ENCODE peak calls at places on chromosome 12, in ten cellular contexts. N is cardiac muscle cell, I is bronchial epithelial cell, J is prostate gland, L is ascending aorta, V is testis, Y is WTC11, P is heart left ventricle, A is neural progenitor cell, C is upper lobe of right lung. H is an unnamed sample.

GRCh38 chr12:51678086-51678724 is 87.2 kb downstream of the SCN8A start:
- DNase-seq in A (peak), C (no peak), N (peak), Y (peak), V (peak), I (peak), L (no peak), P (no peak), J (peak), H (peak)

GRCh38 chr12:46152456-46152855 is 116.4 kb downstream of the SLC38A1 start:
- DNase-seq in A (peak), P (no peak), J (no peak), V (no peak), C (no peak), L (no peak), N (no peak), I (no peak), Y (no peak), H (no peak)

GRCh38 chr12:124543052-124543590 is 24.3 kb downstream of the NCOR2 start:
- DNase-seq in N (no peak), A (no peak), P (no peak), I (no peak), C (no peak), V (no peak), L (no peak), J (no peak), Y (no peak), H (no peak)

GRCh38 chr12:54411398-54412241 is 7.4 kb downstream of the ITGA5 start:
- DNase-seq in L (peak), P (peak), V (no peak), Y (peak), N (no peak), A (no peak), J (no peak), C (peak), I (peak), H (peak)

GRCh38 chr12:94793191-94793595 is 142.8 kb upstream of the TMCC3 start:
- DNase-seq in C (no peak), N (no peak), Y (peak), V (no peak), I (peak), J (no peak), L (no peak), A (peak), P (no peak), H (peak)

GRCh38 chr12:124551268-124552144 is 15.9 kb downstream of the NCOR2 start:
- DNase-seq in I (peak), P (peak), L (peak), Y (peak), J (peak), V (peak), A (peak), N (peak), C (peak), H (peak)

GRCh38 chr12:97939141-97939540 is 476.5 kb downstream of the RMST start:
- DNase-seq in A (no peak), J (peak), I (peak), C (no peak), Y (no peak), N (no peak), V (no peak), L (no peak), P (no peak), H (no peak)

GRCh38 chr12:88577537-88577936 is 2.7 kb downstream of the KITLG start:
- DNase-seq in I (peak), C (no peak), A (no peak), V (no peak), N (peak), L (no peak), Y (no peak), P (no peak), J (no peak), H (peak)

GRCh38 chr12:76075448-76075847 is 9.0 kb downstream of the NAP1L1 start:
- DNase-seq in Y (no peak), N (no peak), C (no peak), I (no peak), P (no peak), J (no peak), L (no peak), A (no peak), V (no peak), H (no peak)

GRCh38 chr12:43285248-43285647 is 266.8 kb downstream of the ADAMTS20 start:
- DNase-seq in C (no peak), L (no peak), Y (no peak), J (no peak), V (no peak), I (peak), A (no peak), P (no peak), N (no peak), H (peak)

GRCh38 chr12:71503579-71504470 is 64.2 kb downstream of the LGR5 start:
- DNase-seq in I (no peak), Y (no peak), P (no peak), C (no peak), V (no peak), L (no peak), A (peak), J (no peak), N (no peak), H (no peak)

GRCh38 chr12:52246720-52247621 is 13.9 kb downstream of the KRT7 start:
- DNase-seq in P (no peak), J (peak), C (no peak), L (no peak), A (no peak), N (no peak), V (no peak), Y (no peak), I (no peak), H (no peak)

GRCh38 chr12:82019533-82019932 is 260.4 kb upstream of the PPFIA2 start:
- DNase-seq in I (peak), V (peak), L (no peak), C (no peak), J (no peak), A (peak), N (no peak), P (no peak), Y (no peak), H (no peak)

GRCh38 chr12:132775502-132776233 is 14.0 kb upstream of the ANKLE2 start:
- DNase-seq in L (no peak), P (no peak), A (no peak), Y (no peak), N (no peak), I (no peak), C (no peak), V (no peak), J (no peak), H (no peak)

GRCh38 chr12:111596985-111597730 is 2.0 kb downstream of the ATXN2 start:
- DNase-seq in N (peak), P (peak), L (no peak), C (peak), J (peak), I (peak), V (peak), A (peak), Y (peak), H (peak)

GRCh38 chr12:54958048-54958658 is 26.4 kb downstream of the TESPA1 start:
- DNase-seq in L (no peak), C (no peak), Y (peak), A (peak), V (peak), J (peak), N (peak), I (peak), P (peak), H (peak)

GRCh38 chr12:38544357-38545066 is 227.9 kb downstream of the ALG10B start:
- DNase-seq in L (no peak), Y (peak), J (no peak), P (no peak), N (no peak), A (peak), V (peak), I (no peak), C (no peak), H (no peak)

GRCh38 chr12:96141216-96141944 is 52.8 kb upstream of the ELK3 start:
- DNase-seq in C (no peak), N (no peak), L (no peak), V (no peak), I (no peak), P (no peak), A (no peak), Y (no peak), J (no peak), H (peak)

GRCh38 chr12:96190403-96191170 is 3.6 kb upstream of the ELK3 start:
- DNase-seq in Y (no peak), J (no peak), N (peak), V (no peak), I (peak), C (no peak), L (no peak), P (no peak), A (no peak), H (peak)

GRCh38 chr12:104517880-104518279 is 61.1 kb downstream of the CHST11 start:
- DNase-seq in C (no peak), J (no peak), I (no peak), V (no peak), A (no peak), P (no peak), Y (no peak), L (no peak), N (no peak), H (no peak)

GRCh38 chr12:80325167-80325959 is 118.7 kb upstream of the PTPRQ start:
- DNase-seq in J (no peak), N (peak), P (no peak), L (no peak), V (no peak), Y (no peak), A (no peak), C (no peak), I (no peak), H (peak)

GRCh38 chr12:25859976-25860375 is 98.5 kb upstream of the RASSF8 start:
- DNase-seq in L (no peak), V (no peak), P (no peak), A (no peak), I (no peak), C (no peak), N (no peak), Y (no peak), J (no peak), H (no peak)

GRCh38 chr12:40105265-40105514 is 691 bp downstream of the SLC2A13 start:
- DNase-seq in N (no peak), L (no peak), J (peak), I (peak), A (no peak), C (no peak), P (no peak), V (peak), Y (no peak), H (peak)

GRCh38 chr12:129203456-129203855 is 350.2 kb downstream of the GLT1D1 start:
- DNase-seq in A (no peak), V (no peak), N (no peak), I (no peak), Y (no peak), L (no peak), C (no peak), P (no peak), J (no peak), H (no peak)

GRCh38 chr12:52791271-52792184 is 4.4 kb downstream of the KRT3 start:
- DNase-seq in N (no peak), L (no peak), Y (no peak), A (no peak), I (no peak), P (no peak), C (peak), J (no peak), V (no peak), H (no peak)

GRCh38 chr12:78189656-78190055 is 359.0 kb downstream of the NAV3 start:
- DNase-seq in N (no peak), Y (no peak), A (no peak), L (no peak), P (no peak), I (no peak), V (no peak), C (no peak), J (no peak), H (no peak)

GRCh38 chr12:55743131-55743921 is 404 bp downstream of the GDF11 start:
- DNase-seq in Y (peak), N (peak), A (peak), V (peak), P (no peak), J (peak), L (no peak), I (peak), C (peak), H (peak)

GRCh38 chr12:89701606-89702206 is 6.9 kb downstream of the ATP2B1 start:
- DNase-seq in N (no peak), C (no peak), V (no peak), L (no peak), A (no peak), I (no peak), P (no peak), Y (no peak), J (no peak), H (no peak)

GRCh38 chr12:21697829-21698630 is 40.4 kb upstream of the LDHB start:
- DNase-seq in I (peak), A (peak), L (no peak), Y (no peak), C (no peak), N (peak), P (no peak), J (no peak), V (no peak), H (peak)

DNA sequence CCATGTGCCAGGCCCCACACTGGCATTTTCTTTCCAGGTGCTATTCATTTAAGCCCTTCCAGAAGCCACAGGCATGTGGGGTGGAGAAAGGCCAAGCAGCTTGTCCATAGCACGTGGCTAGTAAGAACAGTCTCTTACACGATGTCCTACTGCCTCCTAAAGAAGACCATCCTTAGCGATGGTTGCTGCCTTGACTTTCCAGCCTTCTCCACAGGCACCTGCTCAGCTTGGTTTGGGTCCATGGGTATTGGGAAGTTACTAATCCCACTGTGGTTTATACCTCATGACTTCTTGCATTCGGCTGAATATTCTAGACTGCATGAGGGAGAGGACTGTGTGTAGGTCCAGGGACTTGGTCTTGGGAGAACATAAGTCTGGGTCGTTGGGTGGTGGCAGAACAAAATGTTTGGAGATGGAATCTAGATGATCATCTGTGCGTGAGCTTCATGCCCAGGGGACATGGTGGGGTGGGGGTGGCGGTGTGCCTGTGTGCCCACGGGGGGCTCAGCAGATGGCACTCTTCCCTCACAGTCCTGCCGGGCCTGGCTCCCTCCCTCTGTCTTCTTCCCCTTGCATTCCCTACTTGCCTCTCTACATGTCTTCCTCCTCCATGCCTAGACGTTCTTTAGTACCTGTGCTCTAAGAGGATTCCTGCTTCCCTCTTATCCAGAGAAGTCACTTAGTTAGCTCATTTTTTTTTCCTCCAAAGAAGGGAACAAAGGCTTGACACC is 49.1 kb downstream of the NINJ2 start:
- DNase-seq in J (no peak), C (no peak), Y (peak), P (no peak), L (no peak), A (peak), I (no peak), V (peak), N (peak), H (no peak)
- TF ChIP-seq CTCF in J (no peak), C (peak), Y (no peak), P (no peak), L (peak), A (peak), I (peak), V (no peak), N (peak), H (peak)

DNA sequence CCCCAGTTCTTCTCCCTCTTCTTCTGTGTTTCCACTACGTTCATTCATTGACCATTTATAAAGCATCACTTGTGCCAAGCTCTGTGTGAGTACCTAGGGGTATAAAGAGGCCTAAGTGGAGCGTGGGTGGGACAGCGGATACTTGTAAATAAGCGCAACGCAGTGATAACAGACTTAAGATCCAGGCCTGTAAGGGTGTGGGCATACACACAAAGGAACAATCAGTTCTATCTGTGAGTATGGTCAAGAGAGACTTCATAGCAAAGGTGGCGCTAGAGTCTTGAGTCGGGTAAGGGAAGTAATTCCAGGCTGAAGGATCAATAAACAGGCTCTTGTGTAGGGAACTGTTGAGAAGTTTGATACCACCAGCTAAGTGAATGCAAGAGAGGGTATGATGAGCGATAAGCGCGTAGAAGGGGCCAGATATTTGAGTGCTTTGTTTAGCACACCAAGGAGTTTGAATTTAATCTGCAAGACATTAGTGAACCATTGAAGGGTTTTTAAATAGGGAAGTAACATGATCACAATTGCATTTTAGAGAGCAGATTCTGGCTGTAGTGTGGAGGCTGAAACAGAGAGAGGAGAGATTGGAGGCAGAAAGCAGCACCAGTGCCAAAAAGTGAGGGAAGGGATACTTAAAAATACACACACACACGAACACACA is 1.0 kb upstream of the GXYLT1 start:
- DNase-seq in V (no peak), C (no peak), L (no peak), A (peak), I (peak), N (peak), J (no peak), P (no peak), Y (no peak), H (peak)
- TF ChIP-seq CTCF in V (no peak), C (no peak), L (no peak), A (peak), I (no peak), N (no peak), J (no peak), P (no peak), Y (no peak), H (no peak)

GRCh38 chr12:63911336-63911735 is 66.8 kb downstream of the SRGAP1 start:
- DNase-seq in V (no peak), N (peak), P (no peak), Y (no peak), I (no peak), A (no peak), L (no peak), J (no peak), C (no peak), H (no peak)
- TF ChIP-seq CTCF in V (no peak), N (no peak), P (no peak), Y (no peak), I (no peak), A (no peak), L (no peak), J (no peak), C (no peak), H (no peak)

DNA sequence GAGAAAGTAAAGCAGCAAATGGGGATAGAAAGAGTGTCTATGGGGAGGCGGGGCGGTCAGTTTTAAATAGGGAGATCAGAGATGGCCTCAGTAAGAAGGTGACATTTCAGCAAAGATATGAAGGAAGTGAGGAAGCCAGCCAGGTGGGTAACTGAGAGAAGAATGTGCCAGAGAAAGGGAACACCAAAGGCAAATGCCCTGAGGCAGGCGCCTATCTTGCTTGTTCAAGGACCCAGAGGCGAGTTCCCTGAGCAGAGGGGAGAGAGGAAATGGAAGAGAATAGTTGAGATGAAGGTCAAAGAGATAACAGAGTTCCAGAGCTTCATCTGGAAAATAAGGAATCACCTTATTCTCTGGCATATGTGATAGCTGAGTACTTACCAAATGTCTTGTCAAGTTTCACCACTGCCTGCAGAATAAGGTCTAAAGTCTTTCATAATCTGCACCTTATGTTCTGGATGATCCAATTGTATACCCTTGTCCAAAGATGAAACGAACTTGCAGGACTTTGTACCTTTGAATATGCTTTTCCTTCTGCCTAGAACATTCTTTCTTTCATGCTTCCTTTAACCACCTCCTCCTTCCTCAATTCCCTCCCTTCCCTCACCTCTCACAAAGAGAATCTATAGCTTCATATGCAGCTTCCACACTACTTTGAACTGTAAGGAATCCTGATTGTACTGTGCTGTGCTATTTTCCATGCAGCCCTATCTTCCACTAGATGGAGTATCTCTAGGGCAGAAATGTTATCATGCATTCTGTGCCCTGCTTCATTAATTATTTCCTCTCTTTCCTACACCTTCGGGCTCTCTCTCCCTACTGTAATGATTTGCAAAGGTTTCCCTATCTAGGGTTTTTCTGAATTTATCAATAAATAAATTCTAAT is 38.5 kb downstream of the GNPTAB start:
- DNase-seq in V (no peak), P (no peak), J (no peak), L (no peak), N (no peak), I (peak), A (no peak), C (no peak), Y (no peak), H (no peak)
- TF ChIP-seq CTCF in V (no peak), P (no peak), J (no peak), L (peak), N (peak), I (peak), A (peak), C (peak), Y (no peak), H (peak)

DNA sequence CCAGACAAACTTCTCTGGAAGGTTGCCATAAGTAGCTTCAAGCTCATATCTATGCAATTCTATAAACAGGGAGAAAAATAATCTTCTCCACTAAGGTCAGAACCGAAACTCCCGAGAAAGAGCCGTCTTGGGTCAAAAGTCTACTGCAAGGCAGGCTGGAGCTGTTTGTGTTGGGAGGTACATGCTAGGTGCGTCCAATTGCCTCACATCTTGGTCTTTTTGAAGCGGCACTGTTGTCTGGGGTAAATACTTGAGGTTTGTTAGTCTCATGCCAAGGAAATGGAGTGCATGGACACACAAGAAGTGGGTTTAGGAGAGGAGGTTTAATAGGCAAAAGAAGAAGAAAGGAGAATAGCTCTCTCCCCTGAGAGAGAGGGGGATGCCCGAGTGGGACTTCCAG is 674.7 kb upstream of the TMEM132C start:
- DNase-seq in C (no peak), J (no peak), L (no peak), P (no peak), V (no peak), I (no peak), A (no peak), Y (no peak), N (no peak), H (no peak)
- TF ChIP-seq CTCF in C (no peak), J (no peak), L (no peak), P (no peak), V (no peak), I (no peak), A (no peak), Y (no peak), N (no peak), H (no peak)

GRCh38 chr12:66154776-66155175 is 15.0 kb downstream of the TMBIM4 start:
- DNase-seq in A (no peak), L (no peak), I (no peak), J (no peak), Y (no peak), C (no peak), N (no peak), V (no peak), P (no peak), H (no peak)

GRCh38 chr12:66143868-66144267 is 13.3 kb upstream of the LLPH start:
- DNase-seq in V (no peak), C (no peak), L (no peak), P (no peak), Y (no peak), N (no peak), I (no peak), J (no peak), A (no peak), H (no peak)

GRCh38 chr12:66144796-66145754 is 14.5 kb upstream of the LLPH start:
- DNase-seq in L (no peak), A (peak), C (no peak), N (peak), V (peak), P (peak), J (peak), Y (no peak), I (peak), H (peak)

GRCh38 chr12:66152732-66153131 is 17.1 kb downstream of the TMBIM4 start:
- DNase-seq in A (no peak), C (no peak), I (peak), V (no peak), N (no peak), L (no peak), Y (no peak), J (no peak), P (no peak), H (peak)

GRCh38 chr12:66149702-66150398 is 19.3 kb upstream of the LLPH start:
- DNase-seq in A (no peak), J (no peak), V (no peak), L (no peak), I (peak), Y (no peak), N (no peak), C (no peak), P (no peak), H (no peak)
- TF ChIP-seq CTCF in A (peak), J (no peak), V (peak), L (no peak), I (no peak), Y (no peak), N (peak), C (peak), P (peak), H (no peak)

H was measured in foreskin fibroblast.